ENCODE peak calls at places on chromosomes 7 and 10, in nine cellular contexts. C is thoracic aorta, B is MM.1S, I is ovary, P is heart left ventricle, K is right lobe of liver, U is cardiac muscle cell, V is HFF-Myc, X is IMR-90. W is an unnamed sample.

GRCh38 chr7:152402384-152403250 is 33.2 kb downstream of the KMT2C start:
- DNase-seq in C (no peak), X (peak; percentile 57), B (no peak), P (no peak), U (peak; percentile 36), K (no peak), I (no peak), V (no peak), W (no peak)

GRCh38 chr7:155371884-155372781 is 74.5 kb downstream of the INSIG1 start:
- DNase-seq in V (no peak), I (no peak), P (no peak), U (no peak), B (peak; percentile 36), C (no peak), X (no peak), K (peak; percentile 39), W (no peak)

GRCh38 chr7:66741-67140 is 125.6 kb upstream of the FAM20C start:
- DNase-seq in C (no peak), K (peak; percentile 10), V (no peak), I (peak; percentile 5), B (no peak), X (no peak), U (no peak), P (peak; percentile 16), W (no peak)

GRCh38 chr7:69967699-69968450 is 369.6 kb downstream of the AUTS2 start:
- DNase-seq in U (peak; percentile 23), K (no peak), C (no peak), B (no peak), X (no peak), P (no peak), I (no peak), V (no peak), W (no peak)

GRCh38 chr7:99525713-99526440 is 21.4 kb downstream of the ZKSCAN5 start:
- DNase-seq in B (no peak), C (no peak), V (no peak), U (no peak), P (no peak), K (no peak), X (no peak), I (no peak), W (no peak)

GRCh38 chr10:11113156-11113555 is 95.5 kb downstream of the CELF2 start:
- DNase-seq in P (no peak), U (no peak), V (no peak), C (no peak), I (no peak), X (no peak), K (no peak), B (no peak), W (no peak)

GRCh38 chr10:133439517-133440461 is 14.0 kb upstream of the SCART1 start:
- DNase-seq in U (no peak), I (no peak), C (no peak), X (no peak), K (no peak), P (no peak), V (no peak), B (no peak), W (no peak)

GRCh38 chr10:106897631-106898161 is 266.8 kb downstream of the SORCS1 start:
- DNase-seq in P (no peak), K (peak; percentile 21), I (peak; percentile 50), U (no peak), V (no peak), B (no peak), C (no peak), X (no peak), W (no peak)

GRCh38 chr7:19619122-19619521 is 89.7 kb downstream of the POLR1F start:
- DNase-seq in U (no peak), B (no peak), X (no peak), P (no peak), I (no peak), K (no peak), C (no peak), V (no peak), W (no peak)

GRCh38 chr7:68038621-68039314 is 1042.1 kb downstream of the TYW1 start:
- DNase-seq in K (no peak), B (no peak), C (no peak), V (no peak), X (no peak), I (no peak), P (no peak), U (peak; percentile 37), W (peak; percentile 33)
- TF ChIP-seq CTCF in K (no peak), B (no peak), C (no peak), V (no peak), X (no peak), I (no peak), P (no peak), U (no peak), W (no peak)

DNA sequence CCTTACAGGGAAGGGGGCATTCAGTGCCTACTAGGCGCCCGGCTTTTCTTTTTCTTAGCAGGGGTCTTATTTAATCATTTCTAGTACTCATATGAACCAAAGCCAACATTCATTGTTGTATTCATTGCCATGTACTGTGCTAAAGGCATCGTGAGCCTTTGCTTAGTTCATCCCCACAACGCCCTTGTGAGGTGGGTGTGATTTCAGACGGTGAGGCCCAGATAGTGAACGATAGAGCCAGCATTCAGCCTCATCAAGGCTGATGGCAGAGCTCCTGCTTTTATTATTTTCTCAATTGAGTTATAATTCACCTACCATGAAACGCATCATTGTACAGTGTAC is 50.0 kb downstream of the HK1 start:
- DNase-seq in K (no peak), I (no peak), X (no peak), P (no peak), V (no peak), U (no peak), B (no peak), C (no peak), W (no peak)
- H3K4me3 ChIP-seq in K (no peak overlapping the region), I (peak overlapping the region; percentile 5), X (no peak overlapping the region), P (peak overlapping the region; percentile 19), V (no peak overlapping the region), U (no peak overlapping the region), B (no peak overlapping the region), C (peak overlapping the region; percentile 47), W (peak overlapping the region; percentile 50)

GRCh38 chr10:127921751-127922140 is 14.8 kb downstream of the PTPRE start:
- DNase-seq in C (no peak), B (no peak), X (no peak), P (no peak), U (no peak), I (no peak), K (no peak), V (no peak), W (no peak)

GRCh38 chr10:127922675-127923366 is 15.9 kb downstream of the PTPRE start:
- DNase-seq in I (peak; percentile 28), C (peak; percentile 66), V (no peak), K (peak; percentile 57), P (peak; percentile 94), B (no peak), U (peak; percentile 95), X (peak; percentile 55), W (peak; percentile 88)

GRCh38 chr10:127923646-127924045 is 16.7 kb downstream of the PTPRE start:
- DNase-seq in I (no peak), U (no peak), X (no peak), K (no peak), P (no peak), C (no peak), B (no peak), V (no peak), W (no peak)

GRCh38 chr10:127921075-127921750 is 14.3 kb downstream of the PTPRE start:
- DNase-seq in I (no peak), B (no peak), V (no peak), X (no peak), C (no peak), U (no peak), P (no peak), K (no peak), W (no peak)

GRCh38 chr10:127922206-127922605 is 15.3 kb downstream of the PTPRE start:
- DNase-seq in V (no peak), I (no peak), X (no peak), U (no peak), P (no peak), K (no peak), C (no peak), B (no peak), W (no peak)
- TF ChIP-seq CTCF in V (no peak), I (no peak), X (no peak), U (no peak), P (no peak), K (no peak), C (no peak), B (no peak), W (no peak)

DNA sequence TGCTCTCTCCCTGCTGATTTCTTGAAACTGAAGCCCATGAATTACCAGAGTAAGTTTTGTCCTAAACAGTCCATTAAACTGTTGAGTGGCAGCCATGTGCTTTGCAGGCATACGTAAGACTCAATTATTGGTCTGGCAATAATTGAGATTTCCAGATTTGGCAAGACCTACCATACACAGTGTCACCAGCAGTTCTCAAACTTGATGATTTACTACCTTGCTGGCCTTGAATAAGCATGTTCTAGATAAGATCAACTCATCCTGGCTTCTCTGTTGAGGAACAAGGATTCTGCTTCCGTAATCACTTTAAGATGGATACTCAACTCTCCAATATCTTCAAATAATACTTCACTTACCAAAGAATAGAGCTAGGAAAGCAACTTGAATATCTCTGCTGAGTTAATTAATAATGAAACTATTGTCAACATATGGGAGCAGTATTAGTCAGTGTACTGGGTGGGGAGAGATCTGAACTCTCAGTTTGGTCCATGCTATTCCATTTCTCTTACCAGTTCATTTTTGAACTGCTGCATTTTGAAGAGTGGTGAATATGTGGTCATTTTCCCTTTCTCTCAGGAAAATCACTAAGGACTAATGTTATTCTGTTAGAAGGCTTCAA is 181.4 kb downstream of the IPMK start:
- DNase-seq in X (no peak), B (no peak), P (no peak), V (no peak), U (no peak), K (no peak), C (no peak), I (no peak), W (no peak)
- H3K4me3 ChIP-seq in X (no peak overlapping the region), B (no peak overlapping the region), P (no peak overlapping the region), V (no peak overlapping the region), U (no peak overlapping the region), K (no peak overlapping the region), C (no peak overlapping the region), I (no peak overlapping the region), W (no peak overlapping the region)

DNA sequence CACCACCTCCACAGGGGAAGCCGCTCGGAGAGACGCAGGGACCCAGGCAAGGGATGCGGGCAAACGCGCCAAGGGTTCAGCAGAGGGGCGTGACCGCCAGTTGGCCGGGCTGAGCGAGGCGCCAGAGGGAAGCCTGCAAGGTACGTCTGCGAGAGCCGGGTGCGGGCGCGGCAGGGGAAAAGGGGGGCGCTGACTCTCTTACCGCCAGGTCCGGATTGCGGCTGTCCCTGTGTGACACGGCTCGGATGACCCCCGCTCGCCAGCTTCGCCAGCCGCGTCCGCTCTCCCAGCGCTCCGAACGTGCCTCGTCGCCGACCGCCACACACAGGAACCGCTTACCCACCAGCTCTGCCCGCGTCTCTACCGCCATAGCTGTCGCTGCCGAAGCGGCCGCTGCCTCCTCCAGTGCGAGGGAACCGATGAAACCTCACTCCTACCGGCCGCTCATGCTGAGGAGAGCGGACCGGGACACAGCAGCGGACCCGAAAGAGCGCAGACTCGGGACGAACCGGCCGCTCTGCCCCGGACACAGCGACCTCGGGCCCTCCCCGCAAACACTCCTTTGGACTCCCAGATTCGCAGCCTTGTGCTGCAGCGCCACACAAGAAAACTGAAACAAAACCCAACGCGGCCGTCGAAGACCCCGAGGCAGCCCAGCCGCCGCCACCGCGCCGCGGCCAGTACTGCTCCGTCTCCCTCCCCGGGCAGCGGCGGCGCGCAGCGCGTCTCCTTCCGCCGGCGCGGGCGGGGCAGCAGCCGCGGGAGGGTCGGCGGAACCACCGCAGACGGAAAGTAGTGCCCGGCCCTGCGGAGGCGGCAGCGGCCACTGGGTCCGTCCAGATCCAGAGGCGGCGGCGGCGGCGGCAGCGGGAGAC is at the start of gene JMJD1C:
- DNase-seq in U (peak; percentile 94), V (no peak), P (peak; percentile 87), X (peak; percentile 84), K (peak; percentile 85), I (peak; percentile 85), C (peak; percentile 13), B (peak; percentile 65), W (no peak)
- TF ChIP-seq CTCF in U (no peak), V (no peak), P (no peak), X (no peak), K (peak; percentile 4), I (peak; percentile 34), C (no peak), B (no peak), W (peak; percentile 3)

W was measured in epithelial cell of proximal tubule.